ENCODE peak calls at places on chromosomes 3 and 15, in seven cellular contexts. K, J, P, O, G, X and F are unnamed samples.

GRCh38 chr3:141380279-141380678 is 12.0 kb downstream of the ZBTB38 start:
- DNase-seq in J (no peak), P (no peak), G (no peak), K (no peak), O (no peak), X (no peak), F (no peak)

GRCh38 chr15:62454567-62455172 is 289.6 kb upstream of the C2CD4B start:
- DNase-seq in X (no peak), J (no peak), O (no peak), K (no peak), P (no peak), G (no peak), F (no peak)

GRCh38 chr3:125142418-125142778 is 70.2 kb downstream of the SLC12A8 start:
- DNase-seq in G (no peak), O (no peak), K (no peak), J (no peak), X (no peak), P (no peak), F (no peak)

GRCh38 chr3:116423365-116423764 is 21.9 kb downstream of the LSAMP start:
- DNase-seq in K (no peak), X (no peak), O (no peak), J (no peak), P (no peak), G (no peak), F (no peak)

GRCh38 chr3:125104639-125105038 is 48.8 kb upstream of the HEG1 start:
- DNase-seq in J (no peak), P (no peak), X (no peak), K (no peak), O (no peak), G (no peak), F (no peak)

GRCh38 chr3:4392992-4393391 is 74.1 kb downstream of the SUMF1 start:
- DNase-seq in K (no peak), P (no peak), O (no peak), J (no peak), X (no peak), G (no peak), F (no peak)

GRCh38 chr3:149299938-149300791 is 33.3 kb downstream of the TM4SF18 start:
- DNase-seq in J (peak; percentile 93), P (no peak), G (peak; percentile 23), O (peak; percentile 94), X (peak; percentile 16), K (no peak), F (peak; percentile 90)

GRCh38 chr3:25043181-25043580 is 384.9 kb upstream of the RARB start:
- DNase-seq in G (no peak), P (no peak), O (no peak), J (no peak), K (no peak), X (no peak), F (no peak)

GRCh38 chr3:38131621-38132369 is 5.1 kb downstream of the ACAA1 start:
- DNase-seq in X (no peak), G (peak; percentile 70), O (no peak), P (no peak), J (no peak), K (peak; percentile 60), F (no peak)

GRCh38 chr15:83843511-83843910 is 189.6 kb downstream of the ADAMTSL3 start:
- DNase-seq in J (no peak), G (no peak), X (no peak), P (no peak), K (no peak), O (no peak), F (no peak)

GRCh38 chr15:49902791-49903481 is 216.1 kb downstream of the ATP8B4 start:
- DNase-seq in X (no peak), K (no peak), O (no peak), J (no peak), G (no peak), P (no peak), F (no peak)

GRCh38 chr15:48507416-48508065 is 138.0 kb downstream of the FBN1 start:
- DNase-seq in G (peak; percentile 38), K (peak; percentile 42), J (peak; percentile 47), O (peak; percentile 43), X (peak; percentile 8), P (no peak), F (peak; percentile 70)

GRCh38 chr3:197830967-197831313 is 39.9 kb downstream of the LRCH3 start:
- DNase-seq in O (no peak), X (no peak), G (no peak), P (no peak), J (no peak), K (no peak), F (no peak)

GRCh38 chr3:101809178-101810022 is 30.4 kb downstream of the NXPE3 start:
- DNase-seq in G (peak; percentile 36), P (no peak), X (no peak), K (peak; percentile 39), J (peak; percentile 28), O (peak; percentile 29), F (no peak)

GRCh38 chr15:84079885-84080777 is 155.4 kb upstream of the GOLGA6L4 start:
- DNase-seq in P (no peak), X (no peak), K (peak; percentile 73), J (no peak), O (no peak), G (peak; percentile 5), F (no peak)

GRCh38 chr3:128804017-128804816 is 75.2 kb upstream of the ACAD9 start:
- DNase-seq in O (no peak), G (peak; percentile 59), P (no peak), X (peak; percentile 83), K (no peak), J (no peak), F (no peak)

GRCh38 chr3:13706451-13706850 is 157.5 kb downstream of the FBLN2 start:
- DNase-seq in J (no peak), K (no peak), X (no peak), P (no peak), G (no peak), O (no peak), F (no peak)

GRCh38 chr3:47617061-47618010 is 38.7 kb upstream of the CSPG5 start:
- DNase-seq in P (no peak), K (no peak), J (no peak), O (peak; percentile 6), G (no peak), X (no peak), F (no peak)

GRCh38 chr15:62624541-62625399 is 417.8 kb upstream of the TPM1 start:
- DNase-seq in J (no peak), X (peak; percentile 27), G (no peak), K (no peak), O (no peak), P (no peak), F (no peak)

GRCh38 chr15:48580736-48581135 is 64.8 kb downstream of the FBN1 start:
- DNase-seq in P (no peak), J (no peak), X (no peak), K (no peak), O (no peak), G (no peak), F (no peak)

GRCh38 chr3:49785565-49786356 is 581 bp downstream of the IP6K1 start:
- DNase-seq in X (no peak), P (no peak), K (peak; percentile 59), J (no peak), G (no peak), O (no peak), F (peak; percentile 19)

GRCh38 chr15:43253431-43254403 is 13.0 kb downstream of the TGM5 start:
- DNase-seq in O (no peak), G (no peak), K (no peak), X (peak; percentile 89), J (no peak), P (no peak), F (no peak)

GRCh38 chr15:32682569-32682968 is 35.2 kb upstream of the GREM1 start:
- DNase-seq in K (no peak), X (no peak), P (no peak), O (no peak), G (no peak), J (no peak), F (no peak)

GRCh38 chr3:127097516-127097915 is 95.4 kb upstream of the PRR23E start:
- DNase-seq in P (no peak), K (no peak), X (no peak), O (no peak), J (no peak), G (no peak), F (no peak)

GRCh38 chr3:103393395-103394186 is 958.8 kb downstream of the ZPLD1 start:
- DNase-seq in O (no peak), J (no peak), P (no peak), X (no peak), G (no peak), K (no peak), F (no peak)
- TF ChIP-seq JUND in O (no peak), J (no peak), P (no peak), X (no peak), G (no peak), K (no peak), F (no peak)

GRCh38 chr3:27279153-27279552 is 90.0 kb downstream of the NEK10 start:
- DNase-seq in G (no peak), J (no peak), K (peak; percentile 38), P (no peak), O (no peak), X (no peak), F (peak; percentile 47)
- TF ChIP-seq JUND in G (no peak), J (no peak), K (no peak), P (no peak), O (no peak), X (no peak), F (no peak)

GRCh38 chr3:105401691-105402149 is 35.0 kb downstream of the ALCAM start:
- DNase-seq in G (no peak), P (no peak), X (no peak), J (peak; percentile 53), K (no peak), O (no peak), F (no peak)

GRCh38 chr3:105401254-105401653 is 34.5 kb downstream of the ALCAM start:
- DNase-seq in K (no peak), P (no peak), O (no peak), J (no peak), X (no peak), G (no peak), F (no peak)

GRCh38 chr3:105399062-105399461 is 32.4 kb downstream of the ALCAM start:
- DNase-seq in P (no peak), J (no peak), O (no peak), G (no peak), K (no peak), X (no peak), F (no peak)

GRCh38 chr3:105399611-105400010 is 32.9 kb downstream of the ALCAM start:
- DNase-seq in G (no peak), J (no peak), X (no peak), O (no peak), K (no peak), P (no peak), F (no peak)

DNA sequence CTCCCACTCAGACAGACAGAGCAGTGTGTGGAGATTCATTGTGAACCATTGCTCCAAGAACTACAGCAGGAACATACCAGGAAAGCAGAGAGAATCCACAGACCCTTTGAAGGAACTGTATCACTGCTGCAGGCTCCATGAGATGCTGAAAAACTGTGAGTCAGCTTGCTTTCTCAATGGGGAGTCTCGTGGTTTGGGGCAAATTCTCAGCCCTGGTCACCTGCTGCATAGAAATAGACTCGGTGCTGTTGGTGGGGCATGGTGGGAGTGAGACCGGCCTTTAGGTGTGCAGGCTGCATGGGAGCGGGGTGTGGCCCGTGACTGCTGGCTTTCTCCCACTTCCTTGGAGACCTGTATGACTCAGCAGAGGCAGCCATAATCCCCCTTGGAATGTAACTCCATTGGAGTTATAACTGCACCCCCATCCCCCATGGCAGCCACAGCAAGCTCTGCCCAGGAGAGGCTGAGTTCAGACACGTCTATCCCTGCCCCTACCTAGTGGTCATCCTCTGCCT is 35.6 kb downstream of the ALCAM start:
- DNase-seq in J (peak; percentile 86), X (no peak), G (no peak), K (no peak), O (no peak), P (no peak), F (no peak)
- TF ChIP-seq JUND in J (peak; percentile 82), X (no peak), G (no peak), K (no peak), O (no peak), P (no peak), F (no peak)

GRCh38 chr3:16686679-16687078 is 81.5 kb upstream of the DAZL start:
- DNase-seq in O (no peak), K (no peak), J (no peak), P (no peak), G (no peak), X (no peak), F (no peak)
- TF ChIP-seq JUND in O (no peak), K (no peak), J (no peak), P (no peak), G (no peak), X (no peak), F (no peak)